ENCODE peak calls at places on chromosomes 13 and 19, in four cellular contexts. U, R, K and E are unnamed samples.
A peak's percentile ranks its signal among the peaks of the same experiment; 100 is the strongest.

GRCh38 chr19:58059003-58059671 is at the start of gene ZNF135:
- DNase-seq in K (peak; percentile 18), U (peak; percentile 66), R (peak; percentile 94), E (peak; percentile 36)

GRCh38 chr13:20159646-20160345 is 1.1 kb downstream of the GJA3 start:
- DNase-seq in R (peak; percentile 22), K (no peak), U (no peak), E (no peak)

GRCh38 chr13:113818700-113819295 is 45.1 kb downstream of the GAS6 start:
- DNase-seq in K (no peak), R (no peak), U (no peak), E (no peak)

GRCh38 chr19:5229778-5230165 is 110.8 kb downstream of the PTPRS start:
- DNase-seq in K (no peak), U (no peak), R (no peak), E (no peak)

GRCh38 chr13:102651392-102651791 is 43.5 kb downstream of the METTL21C start:
- DNase-seq in U (peak; percentile 47), K (no peak), R (peak; percentile 21), E (no peak)

GRCh38 chr19:8489591-8490394 is 12.6 kb downstream of the PRAM1 start:
- DNase-seq in R (no peak), K (no peak), U (no peak), E (no peak)

GRCh38 chr13:28531195-28531955 is 36.4 kb upstream of the FLT1 start:
- DNase-seq in R (peak; percentile 41), K (no peak), U (peak; percentile 12), E (no peak)

GRCh38 chr13:79973533-79973963 is 367.4 kb downstream of the SPRY2 start:
- DNase-seq in U (no peak), R (no peak), K (no peak), E (no peak)

GRCh38 chr13:80329250-80329649 is 11.7 kb downstream of the SPRY2 start:
- DNase-seq in U (no peak), K (no peak), R (no peak), E (no peak)

GRCh38 chr13:20431080-20431479 is 94.6 kb downstream of the CRYL1 start:
- DNase-seq in U (no peak), R (no peak), K (no peak), E (no peak)

GRCh38 chr19:55647732-55648656 is at the start of gene CCDC106:
- DNase-seq in K (no peak), R (peak; percentile 86), U (peak; percentile 70), E (no peak)

GRCh38 chr13:45859682-45860081 is 8.1 kb upstream of the SIAH3 start:
- DNase-seq in K (no peak), R (no peak), U (no peak), E (no peak)

GRCh38 chr19:48999481-49000325 is 6.0 kb downstream of the RUVBL2 start:
- DNase-seq in U (peak; percentile 70), K (peak; percentile 43), R (peak; percentile 80), E (no peak)

GRCh38 chr19:23867895-23868294 is 46.8 kb upstream of the ZNF726 start:
- DNase-seq in K (no peak), U (no peak), R (no peak), E (no peak)